ENCODE peak calls at places on chromosomes 16 and 17, in five cellular contexts. R, H, F, O and S are unnamed samples.

GRCh38 chr17:54992797-54993639 is 24.5 kb downstream of the STXBP4 start:
- DNase-seq in H (no peak), O (peak; percentile 39), R (peak; percentile 65), F (peak; percentile 53), S (peak; percentile 75)

GRCh38 chr17:29205047-29205446 is 24.8 kb upstream of the MYO18A start:
- DNase-seq in F (no peak), H (no peak), O (no peak), R (no peak), S (no peak)

GRCh38 chr16:28297784-28298510 is 5.6 kb downstream of the SBK1 start:
- DNase-seq in F (no peak), O (no peak), R (no peak), H (no peak), S (peak; percentile 35)

GRCh38 chr16:75322706-75323105 is 71.3 kb upstream of the BCAR1 start:
- DNase-seq in F (no peak), R (no peak), H (no peak), O (no peak), S (peak; percentile 26)

GRCh38 chr17:33046361-33047255 is 55.0 kb downstream of the SPACA3 start:
- DNase-seq in H (no peak), R (no peak), O (no peak), F (no peak), S (no peak)

GRCh38 chr16:2163211-2163881 is 7.8 kb downstream of the TRAF7 start:
- DNase-seq in O (no peak), F (no peak), H (no peak), R (peak; percentile 49), S (no peak)

GRCh38 chr17:78589885-78590284 is 12.7 kb upstream of the DNAH17 start:
- DNase-seq in F (no peak), R (no peak), H (no peak), O (no peak), S (no peak)

GRCh38 chr17:13415877-13416416 is 185.8 kb downstream of the HS3ST3A1 start:
- DNase-seq in R (peak; percentile 84), O (peak; percentile 16), F (peak; percentile 13), H (no peak), S (no peak)

GRCh38 chr17:82922646-82923045 is 82.8 kb upstream of the ZNF750 start:
- DNase-seq in O (no peak), F (no peak), R (no peak), H (no peak), S (no peak)

GRCh38 chr16:49608801-49609200 is 235.2 kb downstream of the C16orf78 start:
- DNase-seq in F (peak; percentile 24), O (no peak), H (no peak), R (peak; percentile 39), S (peak; percentile 23)

GRCh38 chr17:30429155-30429554 is 48.1 kb upstream of the GOSR1 start:
- DNase-seq in H (no peak), R (no peak), F (no peak), O (no peak), S (no peak)

GRCh38 chr16:66904846-66905632 is 13.6 kb downstream of the CDH16 start:
- DNase-seq in F (no peak), H (no peak), R (peak; percentile 88), O (no peak), S (no peak)

GRCh38 chr17:73748521-73748920 is 104.3 kb upstream of the SDK2 start:
- DNase-seq in R (no peak), O (no peak), H (no peak), F (no peak), S (no peak)

GRCh38 chr17:82615084-82616020 is 32.9 kb downstream of the WDR45B start:
- DNase-seq in H (no peak), F (no peak), R (peak; percentile 27), O (no peak), S (no peak)

GRCh38 chr17:28796062-28796461 is 46.5 kb downstream of the FAM222B start:
- DNase-seq in R (no peak), O (no peak), F (no peak), H (no peak), S (no peak)

GRCh38 chr16:5634781-5635180 is 537.2 kb upstream of the EEF2KMT start:
- DNase-seq in F (no peak), H (no peak), R (no peak), O (peak; percentile 67), S (peak; percentile 27)

GRCh38 chr16:82792704-82793103 is 165.9 kb downstream of the CDH13 start:
- DNase-seq in H (no peak), O (no peak), R (no peak), F (no peak), S (no peak)

GRCh38 chr17:59506907-59507726 is 58.3 kb upstream of the DHX40 start:
- DNase-seq in O (no peak), F (no peak), H (no peak), R (no peak), S (no peak)

GRCh38 chr17:69093279-69093789 is 32.6 kb upstream of the ABCA9 start:
- DNase-seq in F (no peak), R (no peak), O (peak; percentile 32), H (no peak), S (no peak)

GRCh38 chr16:66751135-66751991 is at the start of gene DYNC1LI2:
- DNase-seq in H (no peak), O (peak; percentile 94), R (peak; percentile 55), F (peak; percentile 34), S (peak; percentile 70)

GRCh38 chr16:78764478-78764877 is 665.0 kb downstream of the WWOX start:
- DNase-seq in F (no peak), R (no peak), O (no peak), H (no peak), S (no peak)

GRCh38 chr17:6557040-6557438 is 684 bp upstream of the PITPNM3 start:
- DNase-seq in F (no peak), O (no peak), H (no peak), R (no peak), S (no peak)

GRCh38 chr17:82219083-82219482 is 6.4 kb upstream of the CCDC57 start:
- DNase-seq in H (no peak), F (no peak), R (no peak), O (no peak), S (no peak)

GRCh38 chr16:67013823-67014640 is 14.9 kb upstream of the CBFB start:
- DNase-seq in F (no peak), H (no peak), O (peak; percentile 85), R (peak; percentile 46), S (peak; percentile 52)

GRCh38 chr16:11163761-11164261 is 92.2 kb downstream of the SOCS1 start:
- DNase-seq in O (no peak), F (no peak), H (no peak), R (no peak), S (no peak)

GRCh38 chr17:4969551-4970231 is 2.1 kb upstream of the SPAG7 start:
- DNase-seq in F (no peak), R (peak; percentile 46), O (no peak), H (no peak), S (no peak)

GRCh38 chr16:27285676-27286196 is 17.2 kb upstream of the NSMCE1 start:
- DNase-seq in R (no peak), O (no peak), F (no peak), H (no peak), S (no peak)

DNA sequence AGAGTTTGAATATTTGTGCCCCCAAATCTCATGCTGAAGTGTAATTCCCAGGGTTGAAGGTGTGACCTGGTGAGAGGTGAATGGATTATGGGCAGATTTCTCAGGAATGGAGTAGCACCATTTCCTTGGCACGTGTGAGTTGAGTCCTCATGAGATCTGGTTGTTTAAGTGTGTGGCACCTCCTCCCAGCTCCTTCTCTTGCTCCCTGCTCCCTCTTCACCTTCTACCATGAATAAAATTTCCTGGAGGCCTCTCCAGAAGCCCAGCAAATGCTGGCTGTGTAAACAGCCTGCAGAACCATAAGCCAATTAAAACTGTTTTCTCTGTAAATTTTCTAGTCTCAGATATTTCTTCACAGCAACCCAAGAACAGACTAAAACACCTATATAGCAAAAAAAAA is 12.6 kb upstream of the APOH start:
- DNase-seq in R (no peak), O (no peak), F (no peak), H (no peak), S (no peak)
- TF ChIP-seq JUND in R (no peak), O (no peak), F (no peak), H (no peak), S (no peak)

GRCh38 chr17:80466188-80466705 is 10.2 kb downstream of the NPTX1 start:
- DNase-seq in O (no peak), F (no peak), R (no peak), H (no peak), S (no peak)

GRCh38 chr17:80463784-80464400 is 12.5 kb downstream of the NPTX1 start:
- DNase-seq in F (no peak), R (no peak), O (no peak), H (no peak), S (no peak)

GRCh38 chr17:80464486-80464885 is 11.9 kb downstream of the NPTX1 start:
- DNase-seq in F (no peak), R (no peak), H (no peak), O (no peak), S (no peak)

GRCh38 chr17:80468222-80468621 is 8.2 kb downstream of the NPTX1 start:
- DNase-seq in O (peak; percentile 72), H (no peak), R (no peak), F (no peak), S (no peak)

DNA sequence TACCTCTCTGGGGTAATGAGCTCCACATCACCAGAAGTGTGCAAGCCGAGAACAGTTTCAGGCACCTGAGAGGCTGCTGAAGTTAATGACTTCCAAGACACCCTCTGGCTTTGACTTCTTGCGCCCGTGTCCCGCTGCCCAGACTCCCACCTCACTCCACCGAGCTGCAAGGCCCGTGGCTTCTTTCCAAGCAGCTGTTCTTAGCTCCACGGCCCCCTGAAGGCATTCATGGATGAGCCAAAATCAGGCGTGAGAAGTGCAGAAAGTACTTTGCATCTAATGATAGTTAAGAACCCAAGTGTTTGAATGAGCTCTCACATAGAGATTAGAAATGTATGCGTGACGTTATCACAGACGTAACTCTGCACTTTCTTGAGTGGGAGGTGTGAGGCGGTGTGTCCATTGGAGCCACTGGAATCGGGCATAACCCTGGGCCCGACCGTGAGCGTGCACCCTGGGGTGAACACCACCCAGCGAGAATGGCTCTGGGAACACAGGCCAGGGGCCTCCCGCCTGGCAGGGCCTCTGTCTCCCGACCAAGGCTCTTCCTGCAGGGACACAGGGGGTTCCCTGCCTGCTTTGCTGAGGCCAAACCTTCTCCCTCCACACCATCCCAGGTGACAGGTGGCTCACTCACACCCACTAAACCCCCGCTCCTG is 11.0 kb downstream of the NPTX1 start:
- DNase-seq in O (no peak), F (no peak), H (no peak), R (no peak), S (no peak)
- TF ChIP-seq JUND in O (no peak), F (no peak), H (no peak), R (no peak), S (no peak)

GRCh38 chr16:4506450-4506849 is 30.3 kb downstream of the HMOX2 start:
- DNase-seq in R (peak; percentile 59), O (peak; percentile 65), F (peak; percentile 39), H (peak; percentile 39), S (peak; percentile 86)
- TF ChIP-seq JUND in R (peak; percentile 23), O (no peak), F (no peak), H (no peak), S (no peak)

GRCh38 chr17:16916557-16916920 is 55.4 kb downstream of the TNFRSF13B start:
- DNase-seq in R (no peak), O (no peak), F (no peak), H (no peak), S (no peak)

GRCh38 chr17:16912021-16912962 is 59.6 kb downstream of the TNFRSF13B start:
- DNase-seq in H (no peak), R (no peak), F (no peak), O (no peak), S (no peak)

GRCh38 chr17:16918443-16918842 is 53.5 kb downstream of the TNFRSF13B start:
- DNase-seq in H (no peak), R (no peak), F (no peak), O (no peak), S (no peak)

GRCh38 chr17:16917995-16918394 is 53.9 kb downstream of the TNFRSF13B start:
- DNase-seq in O (no peak), R (no peak), F (no peak), H (no peak), S (no peak)

GRCh38 chr17:16915752-16916556 is 56.0 kb downstream of the TNFRSF13B start:
- DNase-seq in R (peak; percentile 32), F (peak; percentile 70), H (peak; percentile 17), O (peak; percentile 21), S (peak; percentile 65)
- TF ChIP-seq JUND in R (no peak), F (no peak), H (no peak), O (no peak), S (no peak)